ENCODE peak calls at places on chromosomes 2 and 18, in four cellular contexts. Q is fibroblast of lung, M is sigmoid colon, Y is HCT116. R is an unnamed sample. For H3K4me1 and H3K36me3, the result is how much of the 10 kb centered on the place peaks cover.

GRCh38 chr2:43958397-43959275 is 37.2 kb downstream of the LRPPRC start:
- DNase-seq in M (no peak), Q (no peak), Y (no peak), R (no peak)

GRCh38 chr2:152606965-152607364 is 110.3 kb downstream of the PRPF40A start:
- DNase-seq in Y (no peak), Q (no peak), M (no peak), R (no peak)

GRCh38 chr18:22683196-22683676 is 249.9 kb upstream of the RBBP8 start:
- DNase-seq in Y (no peak), Q (peak), M (peak), R (no peak)

GRCh38 chr2:142112648-142113278 is 18.1 kb downstream of the LRP1B start:
- DNase-seq in Y (peak), Q (peak), M (no peak), R (no peak)

GRCh38 chr18:48838921-48839818 is 111.6 kb downstream of the SMAD7 start:
- DNase-seq in Y (no peak), M (no peak), Q (peak), R (no peak)

GRCh38 chr2:113138428-113139322 is 11.3 kb downstream of the IL1RN start:
- DNase-seq in Y (peak), M (no peak), Q (peak), R (no peak)

GRCh38 chr2:50345691-50346090 is 686.2 kb downstream of the NRXN1 start:
- DNase-seq in Q (no peak), Y (no peak), M (no peak), R (no peak)

GRCh38 chr2:157190151-157190550 is 67.4 kb upstream of the GALNT5 start:
- DNase-seq in Y (no peak), M (no peak), Q (peak), R (no peak)

GRCh38 chr2:150486539-150487484 is 655 bp downstream of the RND3 start:
- DNase-seq in Q (peak), Y (no peak), M (peak), R (no peak)

GRCh38 chr2:102082591-102083586 is 59.7 kb upstream of the IL1R1 start:
- DNase-seq in M (peak), Q (peak), Y (peak), R (no peak)

GRCh38 chr2:182360012-182360662 is 66.7 kb downstream of the PDE1A start:
- DNase-seq in M (peak), Q (peak), Y (no peak), R (peak)

GRCh38 chr18:26017929-26018328 is 72.5 kb downstream of the SS18 start:
- DNase-seq in Q (peak), M (no peak), Y (no peak), R (no peak)

GRCh38 chr2:120937736-120938131 is 202.1 kb downstream of the GLI2 start:
- DNase-seq in Y (no peak), Q (peak), M (no peak), R (no peak)

GRCh38 chr18:59426855-59427254 is 67.8 kb upstream of the LMAN1 start:
- DNase-seq in Y (no peak), Q (no peak), M (no peak), R (no peak)

GRCh38 chr2:201931955-201932354 is 101.7 kb upstream of the FZD7 start:
- DNase-seq in Q (no peak), M (no peak), Y (no peak), R (no peak)

GRCh38 chr2:239115616-239116015 is 267.7 kb downstream of the TWIST2 start:
- DNase-seq in Y (no peak), M (no peak), Q (no peak), R (no peak)

GRCh38 chr2:42102606-42103450 is 55.0 kb downstream of the PKDCC start:
- DNase-seq in Y (no peak), Q (no peak), M (peak), R (no peak)

GRCh38 chr2:69766014-69766413 is 24.1 kb downstream of the ANXA4 start:
- DNase-seq in M (no peak), Q (no peak), Y (no peak), R (no peak)

GRCh38 chr2:25491003-25491696 is 149.4 kb upstream of the DNMT3A start:
- DNase-seq in Q (no peak), Y (no peak), M (no peak), R (no peak)

GRCh38 chr18:66826211-66826610 is 222.3 kb upstream of the CDH19 start:
- DNase-seq in Y (no peak), Q (no peak), M (no peak), R (no peak)

GRCh38 chr2:32291746-32292145 is 14.0 kb downstream of the YIPF4 start:
- DNase-seq in M (no peak), Y (no peak), Q (no peak), R (no peak)

GRCh38 chr18:1003499-1003898 is 98.8 kb downstream of the ADCYAP1 start:
- DNase-seq in Q (no peak), M (no peak), Y (no peak), R (no peak)

GRCh38 chr18:1011342-1011741 is 106.7 kb downstream of the ADCYAP1 start:
- DNase-seq in Q (no peak), M (no peak), Y (no peak), R (no peak)

GRCh38 chr18:1006965-1007364 is 102.3 kb downstream of the ADCYAP1 start:
- DNase-seq in Y (no peak), M (no peak), Q (no peak), R (no peak)

GRCh38 chr18:1002653-1003178 is 98.0 kb downstream of the ADCYAP1 start:
- DNase-seq in Q (peak), M (no peak), Y (no peak), R (no peak)

DNA sequence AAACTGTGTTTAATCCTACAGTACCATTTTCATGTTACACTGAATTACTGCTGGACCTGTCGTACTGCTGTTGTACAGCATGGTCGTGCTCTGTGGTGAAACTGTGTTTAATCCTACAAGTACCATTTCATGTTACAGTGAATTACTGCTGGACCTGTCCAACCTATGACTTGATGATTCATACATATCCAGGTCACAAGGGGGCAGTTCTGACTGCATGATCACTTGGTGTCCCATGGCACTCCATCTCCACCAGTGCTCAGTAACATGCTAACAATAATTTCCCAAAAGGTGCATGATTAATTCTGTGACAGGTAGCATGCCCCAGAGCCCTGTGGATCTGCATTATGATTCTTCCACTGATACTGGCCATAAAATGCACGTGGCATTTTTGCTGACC is 101.6 kb downstream of the ADCYAP1 start:
- DNase-seq in Y (no peak), Q (no peak), M (no peak), R (no peak)
- H3K27ac ChIP-seq in Y (no peak), Q (no peak), M (no peak), R (no peak)

GRCh38 chr2:24352664-24353063 is 7.7 kb downstream of the ITSN2 start:
- DNase-seq in Q (no peak), M (no peak), Y (no peak), R (no peak)

GRCh38 chr2:24353933-24354332 is 6.4 kb downstream of the ITSN2 start:
- DNase-seq in M (no peak), Q (no peak), Y (no peak), R (no peak)

GRCh38 chr2:24354899-24355298 is 5.4 kb downstream of the ITSN2 start:
- DNase-seq in Q (no peak), M (no peak), Y (no peak), R (no peak)

GRCh38 chr2:24353364-24353763 is 7.0 kb downstream of the ITSN2 start:
- DNase-seq in Q (no peak), M (no peak), Y (no peak), R (no peak)

DNA sequence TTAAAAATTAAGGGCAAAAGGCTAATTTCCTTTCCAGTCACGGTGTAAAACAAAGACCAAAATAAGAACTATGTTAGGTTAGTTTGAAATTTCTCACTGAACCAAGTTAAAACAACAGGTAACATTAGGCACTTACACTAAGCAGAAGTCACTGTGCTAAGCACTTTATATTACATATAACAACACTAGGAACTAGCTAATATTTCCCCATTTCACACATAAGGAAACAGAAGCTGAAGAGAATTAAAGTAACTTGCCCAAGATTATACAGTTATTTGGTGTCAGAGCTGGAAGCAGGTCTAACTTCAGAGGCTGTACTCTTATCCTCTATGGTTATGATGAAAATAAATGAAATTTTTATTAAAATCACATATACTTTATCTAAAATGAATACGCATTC is 6.0 kb downstream of the ITSN2 start:
- DNase-seq in Q (no peak), M (no peak), Y (no peak), R (no peak)
- H3K4me1 ChIP-seq in Q (under half), M (half or more), Y (under half), R (half or more)

DNA sequence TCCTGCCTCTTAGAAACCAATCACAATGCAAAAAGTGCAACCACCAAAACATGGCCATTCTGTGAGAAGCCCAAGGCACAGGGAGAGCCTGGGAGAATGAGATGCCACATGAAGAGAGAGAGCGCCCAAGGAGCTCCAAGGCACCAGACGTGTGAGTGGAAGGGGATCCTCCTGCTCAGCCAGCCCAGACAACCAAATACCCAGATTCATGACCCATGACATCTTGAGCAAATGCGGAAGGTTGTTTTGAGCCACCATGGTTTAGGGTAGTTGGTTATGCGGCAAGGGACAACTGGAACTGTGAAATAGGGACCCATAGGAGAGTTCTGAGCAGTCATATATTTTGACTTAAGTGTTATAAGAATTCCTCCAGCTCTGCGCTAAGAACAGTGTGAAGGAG is 7.0 kb downstream of the AFF3 start:
- DNase-seq in M (no peak), Q (no peak), Y (no peak), R (no peak)
- H3K36me3 ChIP-seq in M (under half), Q (under half), Y (under half), R (under half)

DNA sequence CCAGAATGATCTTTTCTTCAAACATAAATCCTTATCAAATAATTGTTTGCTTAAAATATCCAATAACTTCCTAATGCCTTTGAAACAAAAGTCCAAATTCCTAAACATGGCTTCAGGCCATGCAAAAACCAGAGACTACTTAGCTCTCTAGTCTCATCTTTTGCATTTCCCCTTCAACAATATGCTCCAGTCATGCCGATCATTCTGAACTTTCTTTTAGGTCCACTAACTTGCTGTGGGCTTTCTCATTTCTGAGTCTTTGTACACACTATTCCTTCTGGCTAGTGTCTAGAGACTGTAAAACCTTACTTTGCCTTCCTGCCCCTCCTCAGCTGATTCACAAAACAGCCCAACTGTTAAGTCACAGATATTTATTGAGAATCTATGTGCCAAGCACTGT is 51.5 kb downstream of the VIL1 start:
- DNase-seq in Q (no peak), Y (no peak), M (no peak), R (no peak)
- H3K27ac ChIP-seq in Q (no peak), Y (no peak), M (no peak), R (no peak)

GRCh38 chr2:230872151-230872967 is 7.6 kb downstream of the ITM2C start:
- DNase-seq in M (no peak), Y (no peak), Q (no peak), R (no peak)
- H3K4me1 ChIP-seq in M (half or more), Y (under half), Q (under half), R (half or more)

GRCh38 chr2:55883339-55883738 is 40.2 kb downstream of the EFEMP1 start:
- DNase-seq in Y (no peak), M (no peak), Q (peak), R (no peak)

GRCh38 chr2:55879976-55880375 is 43.6 kb downstream of the EFEMP1 start:
- DNase-seq in Q (peak), M (no peak), Y (no peak), R (no peak)

GRCh38 chr2:55877101-55877500 is 46.5 kb downstream of the EFEMP1 start:
- DNase-seq in Q (no peak), Y (no peak), M (no peak), R (no peak)

GRCh38 chr2:55883829-55884228 is 39.8 kb downstream of the EFEMP1 start:
- DNase-seq in Y (no peak), M (no peak), Q (no peak), R (no peak)

GRCh38 chr2:55880416-55881143 is 43.0 kb downstream of the EFEMP1 start:
- DNase-seq in Q (peak), M (no peak), Y (no peak), R (no peak)
- H3K36me3 ChIP-seq in Q (under half), M (under half), Y (under half), R (under half)

GRCh38 chr2:217875138-217875537 is 127.7 kb downstream of the TNS1 start:
- DNase-seq in M (no peak), Y (no peak), Q (no peak), R (no peak)
- H3K27ac ChIP-seq in M (peak), Y (no peak), Q (no peak), R (peak)

GRCh38 chr18:53906681-53907080 is 317.8 kb downstream of the MBD2 start:
- DNase-seq in M (no peak), Y (no peak), Q (no peak), R (no peak)

GRCh38 chr18:53911200-53911599 is 313.3 kb downstream of the MBD2 start:
- DNase-seq in Y (no peak), M (no peak), Q (no peak), R (no peak)

GRCh38 chr18:53909668-53910067 is 314.8 kb downstream of the MBD2 start:
- DNase-seq in Q (no peak), M (no peak), Y (peak), R (no peak)
- H3K4me1 ChIP-seq in Q (under half), M (under half), Y (under half), R (under half)

GRCh38 chr2:171447675-171448074 is 13.6 kb downstream of the DCAF17 start:
- DNase-seq in Q (no peak), M (no peak), Y (no peak), R (no peak)
- H3K36me3 ChIP-seq in Q (under half), M (half or more), Y (under half), R (under half)

GRCh38 chr2:45851576-45852304 is 200.3 kb downstream of the PRKCE start:
- DNase-seq in M (no peak), Y (no peak), Q (peak), R (no peak)

GRCh38 chr2:45850558-45850957 is 199.1 kb downstream of the PRKCE start:
- DNase-seq in Y (no peak), M (no peak), Q (no peak), R (no peak)

GRCh38 chr2:45851111-45851510 is 199.6 kb downstream of the PRKCE start:
- DNase-seq in Y (no peak), Q (no peak), M (no peak), R (no peak)

GRCh38 chr2:45852450-45853150 is 201.1 kb downstream of the PRKCE start:
- DNase-seq in Y (no peak), M (no peak), Q (no peak), R (no peak)

DNA sequence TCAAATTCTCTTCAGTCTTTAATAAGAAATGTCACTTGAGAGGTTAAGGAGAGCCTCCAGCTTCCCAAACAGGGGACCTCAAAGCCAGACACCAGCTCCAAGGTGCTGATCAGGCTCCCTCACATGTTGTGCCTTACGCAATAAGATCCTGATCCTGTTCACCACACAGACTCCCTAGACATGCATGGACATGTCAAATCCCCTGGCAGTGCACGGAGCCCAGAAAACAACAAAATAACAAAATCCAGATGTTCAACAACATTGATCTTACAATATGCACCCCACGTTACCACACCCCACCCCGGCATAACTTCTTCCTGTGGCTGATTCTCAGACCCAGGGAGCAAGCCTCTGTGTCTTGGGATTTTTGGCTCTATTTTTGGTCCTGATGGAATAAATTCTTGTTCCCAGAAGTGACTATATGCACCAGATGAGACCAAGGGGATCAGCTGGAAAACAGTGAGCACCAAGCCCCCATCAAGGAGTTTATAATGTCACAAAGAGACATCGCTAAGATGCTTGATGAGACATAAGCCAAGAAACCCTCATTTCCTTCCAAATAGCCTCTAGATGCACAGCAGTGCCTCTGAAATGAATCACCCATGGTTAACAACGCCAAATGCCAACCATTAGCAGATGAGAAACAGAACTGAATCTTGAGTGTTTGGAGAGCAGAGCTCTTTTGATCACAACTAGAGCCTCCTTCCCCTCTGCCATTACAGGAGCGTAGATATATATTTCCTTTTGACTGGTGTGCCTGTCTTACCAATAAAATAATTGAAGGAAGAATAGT is 198.2 kb downstream of the PRKCE start:
- DNase-seq in M (no peak), Y (no peak), Q (peak), R (no peak)
- H3K27ac ChIP-seq in M (peak), Y (no peak), Q (peak), R (no peak)

R was measured in thoracic aorta.